ENCODE peak calls at places on chromosomes 6 and 20, in eight cellular contexts. D is cardiac muscle cell, K is testis, P is adrenal gland, S is Peyer's patch, T is heart left ventricle, C is right lobe of liver, O is HCT116. F is an unnamed sample. For H3K4me1, the result is how much of the 10 kb centered on the place peaks cover.

GRCh38 chr6:148080311-148080710 is 262.3 kb upstream of the SASH1 start:
- DNase-seq in D (no peak), K (no peak), P (no peak), S (no peak), T (no peak), C (no peak), O (no peak), F (no peak)

GRCh38 chr6:104969108-104969507 is 12.2 kb downstream of the LIN28B start:
- DNase-seq in D (no peak), K (no peak), P (no peak), S (no peak), T (no peak), C (no peak), O (no peak), F (no peak)

GRCh38 chr6:53049389-53049788 is 15.8 kb upstream of the FBXO9 start:
- DNase-seq in D (no peak), K (no peak), P (no peak), S (no peak), T (no peak), C (no peak), O (no peak), F (no peak)

GRCh38 chr6:155121699-155122098 is 126.6 kb downstream of the TIAM2 start:
- DNase-seq in D (peak), K (no peak), P (no peak), S (no peak), T (no peak), C (no peak), O (no peak), F (no peak)

GRCh38 chr6:139594333-139594965 is 220.0 kb upstream of the CITED2 start:
- DNase-seq in D (no peak), K (no peak), P (no peak), S (no peak), T (no peak), C (no peak), O (no peak), F (no peak)

GRCh38 chr6:113120577-113121285 is 736.4 kb upstream of the MARCKS start:
- DNase-seq in D (peak), K (no peak), P (peak), S (no peak), T (no peak), C (no peak), O (peak), F (no peak)

GRCh38 chr6:43737272-43738081 is 32.5 kb upstream of the VEGFA start:
- DNase-seq in D (peak), K (no peak), P (no peak), S (no peak), T (no peak), C (peak), O (no peak), F (no peak)

GRCh38 chr6:132089173-132089572 is 138.0 kb upstream of the CCN2 start:
- DNase-seq in D (no peak), K (no peak), P (no peak), S (no peak), T (no peak), C (no peak), O (no peak), F (no peak)

GRCh38 chr20:50844430-50845100 is 49.7 kb downstream of the BCAS4 start:
- DNase-seq in D (peak), K (no peak), P (no peak), S (no peak), T (no peak), C (no peak), O (peak), F (no peak)

GRCh38 chr6:136069119-136069518 is 181.0 kb downstream of the MTFR2 start:
- DNase-seq in D (peak), K (no peak), P (no peak), S (no peak), T (no peak), C (no peak), O (no peak), F (no peak)

GRCh38 chr6:52603000-52603795 is 26.3 kb upstream of the TRAM2 start:
- DNase-seq in D (peak), K (no peak), P (no peak), S (no peak), T (no peak), C (no peak), O (no peak), F (no peak)

GRCh38 chr6:166670013-166670412 is 43.0 kb upstream of the RPS6KA2 start:
- DNase-seq in D (no peak), K (no peak), P (no peak), S (no peak), T (no peak), C (no peak), O (no peak), F (no peak)

GRCh38 chr20:57069442-57069841 is 197.0 kb downstream of the BMP7 start:
- DNase-seq in D (no peak), K (no peak), P (no peak), S (no peak), T (no peak), C (no peak), O (no peak), F (no peak)

GRCh38 chr20:56245761-56246160 is 2.8 kb upstream of the MC3R start:
- DNase-seq in D (peak), K (no peak), P (no peak), S (no peak), T (no peak), C (no peak), O (no peak), F (no peak)

GRCh38 chr6:114216789-114217467 is 125.9 kb downstream of the HS3ST5 start:
- DNase-seq in D (no peak), K (no peak), P (no peak), S (no peak), T (no peak), C (no peak), O (no peak), F (no peak)

GRCh38 chr6:163708459-163708858 is 293.9 kb downstream of the QKI start:
- DNase-seq in D (no peak), K (no peak), P (no peak), S (no peak), T (no peak), C (no peak), O (no peak), F (no peak)

GRCh38 chr20:23190557-23190956 is 104.4 kb upstream of the CD93 start:
- DNase-seq in D (no peak), K (no peak), P (no peak), S (no peak), T (no peak), C (no peak), O (no peak), F (no peak)

GRCh38 chr6:141677598-141678211 is 455.0 kb upstream of the GJE1 start:
- DNase-seq in D (peak), K (no peak), P (no peak), S (no peak), T (no peak), C (no peak), O (peak), F (no peak)

GRCh38 chr20:64256282-64256947 is 867 bp downstream of the PCMTD2 start:
- DNase-seq in D (no peak), K (no peak), P (no peak), S (no peak), T (no peak), C (no peak), O (no peak), F (no peak)

GRCh38 chr20:64254571-64255360 is 782 bp upstream of the PCMTD2 start:
- DNase-seq in D (no peak), K (no peak), P (no peak), S (peak), T (no peak), C (peak), O (no peak), F (no peak)

GRCh38 chr20:64258071-64258823 is 2.7 kb downstream of the PCMTD2 start:
- DNase-seq in D (no peak), K (no peak), P (no peak), S (no peak), T (no peak), C (no peak), O (no peak), F (no peak)

GRCh38 chr20:64255361-64256281 is at the start of gene PCMTD2:
- DNase-seq in D (peak), K (peak), P (peak), S (peak), T (peak), C (peak), O (peak), F (peak)

GRCh38 chr20:64257107-64257757 is 1.7 kb downstream of the PCMTD2 start:
- DNase-seq in D (no peak), K (no peak), P (no peak), S (no peak), T (no peak), C (no peak), O (no peak), F (no peak)
- H3K4me1 ChIP-seq in D (under half), K (under half), P (under half), S (under half), T (half or more), C (under half), O (under half), F (under half)

GRCh38 chr20:63533388-63533787 is 3.8 kb downstream of the PTK6 start:
- DNase-seq in D (no peak), K (no peak), P (no peak), S (peak), T (peak), C (no peak), O (no peak), F (peak)
- H3K4me1 ChIP-seq in D (under half), K (under half), P (under half), S (under half), T (under half), C (under half), O (under half), F (under half)

DNA sequence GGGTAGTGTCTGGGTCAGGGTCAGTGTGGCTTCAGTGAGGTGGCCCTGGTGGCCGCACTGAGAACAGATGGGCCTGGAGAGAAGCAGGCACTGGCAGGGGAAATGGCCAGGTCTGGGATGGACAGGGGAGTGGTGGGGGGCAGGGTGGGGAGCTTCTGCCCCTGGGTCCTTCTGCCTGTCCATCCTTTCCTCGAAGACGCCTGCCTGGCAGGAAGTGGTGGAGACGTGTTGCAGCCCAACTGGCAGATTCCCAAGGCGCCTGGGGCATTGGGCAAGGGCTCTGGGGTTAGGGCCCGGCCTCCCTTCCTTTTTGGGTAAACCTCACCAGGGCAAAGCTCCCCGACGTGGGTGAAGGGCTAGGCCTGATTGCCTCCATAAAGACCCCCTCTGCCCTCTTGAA is 10.4 kb downstream of the SRC start:
- DNase-seq in D (peak), K (no peak), P (peak), S (peak), T (peak), C (peak), O (no peak), F (no peak)
- H3K4me1 ChIP-seq in D (under half), K (under half), P (under half), S (under half), T (under half), C (under half), O (under half), F (under half)

DNA sequence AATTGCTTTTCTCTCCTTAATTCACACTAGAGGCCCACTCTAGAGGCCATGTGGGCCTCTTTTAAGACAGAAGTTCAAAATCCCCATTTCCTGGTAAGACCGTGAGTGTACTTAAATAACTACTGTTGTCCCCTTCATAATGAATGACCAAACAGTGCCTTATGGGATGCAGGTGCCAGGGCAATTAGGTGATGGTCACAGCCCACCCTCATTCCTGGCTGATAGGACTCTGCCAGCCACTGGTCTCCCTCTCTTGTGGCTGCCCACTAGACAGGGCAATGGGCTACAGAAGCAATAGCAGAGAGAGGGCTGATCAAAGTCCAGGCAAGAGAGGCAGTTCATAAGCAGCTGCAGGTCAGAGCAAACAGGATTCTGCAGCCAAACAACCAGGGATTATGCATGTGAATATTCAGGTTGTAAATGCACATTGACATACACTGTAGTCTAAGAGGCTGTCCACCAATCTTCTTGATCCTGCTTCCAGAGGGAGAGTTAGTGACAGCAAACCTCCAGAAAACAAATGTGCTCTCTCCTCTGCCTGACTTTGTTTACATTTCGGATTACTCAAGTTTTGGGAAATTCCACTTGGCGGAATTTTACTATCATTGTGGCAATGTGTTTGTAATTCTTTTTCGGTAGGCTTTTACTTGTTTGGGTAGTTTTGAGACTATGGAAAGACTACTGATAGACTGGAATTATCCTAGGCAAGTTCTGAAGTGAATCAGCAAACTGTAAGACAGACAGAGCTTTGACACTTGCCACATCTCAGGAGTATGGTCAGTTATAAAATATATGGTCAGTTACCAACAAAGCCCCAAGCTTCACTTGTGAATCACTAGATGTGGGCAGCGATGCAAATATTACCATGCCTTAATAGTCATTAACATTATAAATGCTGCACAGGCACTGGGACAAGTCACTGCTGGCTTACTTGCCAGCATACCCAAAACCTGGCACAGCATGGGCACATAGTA is 12.8 kb downstream of the PTPRK start:
- DNase-seq in D (peak), K (no peak), P (no peak), S (peak), T (no peak), C (peak), O (no peak), F (no peak)
- H3K4me1 ChIP-seq in D (under half), K (under half), P (under half), S (under half), T (under half), C (under half), O (under half), F (under half)

F was measured in mucosa of descending colon.